ENCODE peak calls at places on chromosomes 11 and 22, in five cellular contexts. One of them, this sample, is unnamed.

GRCh38 chr22:38348751-38349496 is 31.7 kb upstream of the CSNK1E start:
- DNase-seq in CD4-positive, alpha-beta memory T cell: no peak
- DNase-seq in NCI-H1417: no peak
- DNase-seq in suprapubic skin: peak
- DNase-seq in tibial nerve: peak
- DNase-seq in this sample: no peak

GRCh38 chr22:50486561-50487289 is at the start of gene MIOX:
- DNase-seq in suprapubic skin: no peak
- DNase-seq in NCI-H1417: peak
- DNase-seq in tibial nerve: no peak
- DNase-seq in CD4-positive, alpha-beta memory T cell: no peak
- DNase-seq in this sample: peak

GRCh38 chr11:72349616-72350218 is 84.6 kb downstream of the CLPB start:
- DNase-seq in suprapubic skin: no peak
- DNase-seq in CD4-positive, alpha-beta memory T cell: no peak
- DNase-seq in NCI-H1417: peak
- DNase-seq in tibial nerve: no peak
- DNase-seq in this sample: peak

GRCh38 chr11:77142091-77142975 is 14.3 kb downstream of the MYO7A start:
- DNase-seq in suprapubic skin: no peak
- DNase-seq in NCI-H1417: no peak
- DNase-seq in tibial nerve: no peak
- DNase-seq in CD4-positive, alpha-beta memory T cell: peak
- DNase-seq in this sample: peak

GRCh38 chr11:10139656-10140055 is 154.4 kb downstream of the SBF2 start:
- DNase-seq in NCI-H1417: no peak
- DNase-seq in CD4-positive, alpha-beta memory T cell: no peak
- DNase-seq in tibial nerve: no peak
- DNase-seq in suprapubic skin: no peak
- DNase-seq in this sample: no peak

GRCh38 chr11:116373107-116373506 is 399.7 kb downstream of the BUD13 start:
- DNase-seq in tibial nerve: no peak
- DNase-seq in suprapubic skin: no peak
- DNase-seq in NCI-H1417: peak
- DNase-seq in CD4-positive, alpha-beta memory T cell: no peak
- DNase-seq in this sample: no peak

GRCh38 chr11:71245601-71246391 is 6.6 kb downstream of the SHANK2 start:
- DNase-seq in tibial nerve: no peak
- DNase-seq in CD4-positive, alpha-beta memory T cell: no peak
- DNase-seq in NCI-H1417: no peak
- DNase-seq in suprapubic skin: peak
- DNase-seq in this sample: peak

GRCh38 chr11:126874831-126875230 is 125.7 kb downstream of the KIRREL3 start:
- DNase-seq in CD4-positive, alpha-beta memory T cell: no peak
- DNase-seq in NCI-H1417: no peak
- DNase-seq in suprapubic skin: no peak
- DNase-seq in tibial nerve: no peak
- DNase-seq in this sample: no peak

GRCh38 chr11:46745328-46745727 is 26.3 kb downstream of the F2 start:
- DNase-seq in tibial nerve: no peak
- DNase-seq in NCI-H1417: no peak
- DNase-seq in suprapubic skin: no peak
- DNase-seq in CD4-positive, alpha-beta memory T cell: no peak
- DNase-seq in this sample: no peak

GRCh38 chr11:71452354-71453020 is 516 bp upstream of the NADSYN1 start:
- DNase-seq in tibial nerve: no peak
- DNase-seq in suprapubic skin: peak
- DNase-seq in CD4-positive, alpha-beta memory T cell: peak
- DNase-seq in NCI-H1417: peak
- DNase-seq in this sample: no peak

GRCh38 chr11:11243790-11244469 is 109.1 kb downstream of the CSNK2A3 start:
- DNase-seq in CD4-positive, alpha-beta memory T cell: peak
- DNase-seq in suprapubic skin: no peak
- DNase-seq in NCI-H1417: peak
- DNase-seq in tibial nerve: no peak
- DNase-seq in this sample: peak

GRCh38 chr11:43685483-43685882 is 4.9 kb downstream of the HSD17B12 start:
- DNase-seq in tibial nerve: no peak
- DNase-seq in CD4-positive, alpha-beta memory T cell: no peak
- DNase-seq in NCI-H1417: no peak
- DNase-seq in suprapubic skin: no peak
- DNase-seq in this sample: no peak

GRCh38 chr11:34671117-34671516 is 50.2 kb downstream of the EHF start:
- DNase-seq in suprapubic skin: no peak
- DNase-seq in CD4-positive, alpha-beta memory T cell: no peak
- DNase-seq in NCI-H1417: no peak
- DNase-seq in tibial nerve: no peak
- DNase-seq in this sample: no peak

GRCh38 chr11:129785383-129786111 is 30.1 kb upstream of the TMEM45B start:
- DNase-seq in CD4-positive, alpha-beta memory T cell: peak
- DNase-seq in tibial nerve: no peak
- DNase-seq in NCI-H1417: peak
- DNase-seq in suprapubic skin: no peak
- DNase-seq in this sample: peak

GRCh38 chr11:3944198-3944597 is 88.7 kb downstream of the STIM1 start:
- DNase-seq in NCI-H1417: no peak
- DNase-seq in tibial nerve: peak
- DNase-seq in CD4-positive, alpha-beta memory T cell: no peak
- DNase-seq in suprapubic skin: peak
- DNase-seq in this sample: no peak

GRCh38 chr22:29167032-29167911 is 38.4 kb upstream of the EMID1 start:
- DNase-seq in tibial nerve: no peak
- DNase-seq in NCI-H1417: no peak
- DNase-seq in CD4-positive, alpha-beta memory T cell: peak
- DNase-seq in suprapubic skin: peak
- DNase-seq in this sample: peak

GRCh38 chr22:26416670-26417270 is 12.3 kb upstream of the ASPHD2 start:
- DNase-seq in NCI-H1417: no peak
- DNase-seq in CD4-positive, alpha-beta memory T cell: no peak
- DNase-seq in suprapubic skin: no peak
- DNase-seq in tibial nerve: no peak
- DNase-seq in this sample: peak

GRCh38 chr22:45460288-45461109 is 42.2 kb upstream of the FBLN1 start:
- DNase-seq in NCI-H1417: no peak
- DNase-seq in CD4-positive, alpha-beta memory T cell: no peak
- DNase-seq in suprapubic skin: no peak
- DNase-seq in tibial nerve: peak
- DNase-seq in this sample: no peak